ENCODE peak calls at places on chromosome 17, in eight cellular contexts. P is HEK293T, Z is epithelial cell of prostate, Q is Right ventricle myocardium superior, I is mesothelial cell of epicardium, J is fibroblast of gingiva, V is Ammon's horn, Y is AML-193. M is an unnamed sample.

GRCh38 chr17:60049936-60050335 is 28.8 kb downstream of the HEATR6 start:
- DNase-seq in Q (no peak), P (no peak), Z (no peak), I (no peak), V (no peak), Y (no peak), J (no peak), M (no peak)

GRCh38 chr17:29630630-29631193 is 8.0 kb upstream of the CORO6 start:
- DNase-seq in Z (no peak), J (no peak), V (no peak), P (no peak), I (no peak), Y (no peak), Q (no peak), M (no peak)

GRCh38 chr17:44909681-44910144 is 5.6 kb downstream of the GFAP start:
- DNase-seq in P (no peak), Z (no peak), V (no peak), I (no peak), Y (no peak), Q (no peak), J (no peak), M (no peak)

GRCh38 chr17:38510424-38511125 is 82.3 kb downstream of the ARHGAP23 start:
- DNase-seq in I (no peak), V (no peak), P (peak), Z (no peak), Q (peak), J (peak), Y (no peak), M (no peak)

GRCh38 chr17:39826334-39826733 is 37.8 kb downstream of the IKZF3 start:
- DNase-seq in P (no peak), Y (no peak), V (no peak), Z (no peak), J (no peak), Q (no peak), I (no peak), M (no peak)

GRCh38 chr17:35086931-35087573 is 23.5 kb upstream of the RFFL start:
- DNase-seq in P (no peak), Y (no peak), J (no peak), Z (no peak), I (no peak), Q (no peak), V (no peak), M (no peak)

GRCh38 chr17:42989726-42990652 is 8.2 kb upstream of the RPL27 start:
- DNase-seq in Q (no peak), V (no peak), Z (no peak), P (no peak), I (no peak), Y (no peak), J (peak), M (no peak)

GRCh38 chr17:62966426-62967110 is 533 bp downstream of the TANC2 start:
- DNase-seq in Q (peak), V (peak), I (peak), J (peak), Y (peak), P (peak), Z (no peak), M (peak)

GRCh38 chr17:82924812-82925211 is 85.0 kb upstream of the ZNF750 start:
- DNase-seq in V (no peak), Z (no peak), I (no peak), Y (no peak), J (no peak), Q (peak), P (no peak), M (no peak)

GRCh38 chr17:17057057-17057551 is 14.8 kb downstream of the MPRIP start:
- DNase-seq in Q (no peak), I (no peak), V (no peak), J (no peak), Z (no peak), Y (no peak), P (no peak), M (no peak)

GRCh38 chr17:50425682-50426471 is at the start of gene ACSF2:
- DNase-seq in V (peak), Z (no peak), I (peak), Q (peak), Y (peak), P (peak), J (peak), M (no peak)

GRCh38 chr17:6162892-6163291 is 92.7 kb downstream of the WSCD1 start:
- DNase-seq in Z (no peak), Q (no peak), I (no peak), J (no peak), Y (no peak), P (no peak), V (no peak), M (no peak)

GRCh38 chr17:49063652-49064051 is 66.5 kb downstream of the IGF2BP1 start:
- DNase-seq in Z (no peak), Q (no peak), V (peak), P (no peak), Y (no peak), I (no peak), J (peak), M (peak)

GRCh38 chr17:1216209-1216937 is 36.6 kb upstream of the ABR start:
- DNase-seq in P (no peak), Y (no peak), J (no peak), Z (no peak), V (no peak), I (no peak), Q (no peak), M (no peak)

GRCh38 chr17:80030730-80031410 is 4.8 kb downstream of the TBC1D16 start:
- DNase-seq in Q (no peak), I (no peak), J (no peak), P (no peak), V (no peak), Z (peak), Y (no peak), M (peak)

GRCh38 chr17:30240177-30240576 is 4.7 kb upstream of the SLC6A4 start:
- DNase-seq in J (no peak), Z (no peak), V (no peak), P (no peak), Y (no peak), I (no peak), Q (no peak), M (no peak)